ENCODE peak calls at places on chromosomes 2 and 18, in seven cellular contexts. S is A549, P is K562, Z is transverse colon, H is suprapubic skin, I is stomach, C is ovary. D is an unnamed sample.

GRCh38 chr2:97788986-97789644 is 75.7 kb downstream of the ZAP70 start:
- DNase-seq in S (no peak), P (no peak), Z (no peak), H (no peak), I (no peak), C (no peak), D (no peak)

GRCh38 chr2:111617804-111618576 is 266.0 kb downstream of the ANAPC1 start:
- DNase-seq in S (no peak), P (no peak), Z (no peak), H (no peak), I (no peak), C (no peak), D (no peak)

GRCh38 chr18:62420513-62421209 is 95.6 kb downstream of the TNFRSF11A start:
- DNase-seq in S (peak), P (peak), Z (peak), H (no peak), I (peak), C (no peak), D (no peak)

GRCh38 chr2:238220274-238220891 is 16.9 kb upstream of the ILKAP start:
- DNase-seq in S (no peak), P (no peak), Z (no peak), H (no peak), I (no peak), C (no peak), D (no peak)

GRCh38 chr2:54499666-54500065 is 43.5 kb downstream of the SPTBN1 start:
- DNase-seq in S (no peak), P (no peak), Z (no peak), H (no peak), I (no peak), C (no peak), D (no peak)

GRCh38 chr2:86341470-86341869 is 4.0 kb upstream of the REEP1 start:
- DNase-seq in S (no peak), P (no peak), Z (no peak), H (no peak), I (no peak), C (no peak), D (no peak)

GRCh38 chr2:47336259-47337238 is 66.4 kb upstream of the MSH2 start:
- DNase-seq in S (no peak), P (peak), Z (peak), H (no peak), I (no peak), C (no peak), D (no peak)

GRCh38 chr2:104702451-104702850 is 151.5 kb upstream of the POU3F3 start:
- DNase-seq in S (no peak), P (no peak), Z (no peak), H (no peak), I (no peak), C (no peak), D (no peak)

GRCh38 chr2:101267671-101268656 is 15.3 kb downstream of the CNOT11 start:
- DNase-seq in S (no peak), P (no peak), Z (no peak), H (no peak), I (no peak), C (no peak), D (no peak)

GRCh38 chr18:70623106-70623505 is 334.3 kb downstream of the SOCS6 start:
- DNase-seq in S (no peak), P (no peak), Z (no peak), H (no peak), I (no peak), C (no peak), D (no peak)

GRCh38 chr2:232526296-232527055 is 516 bp downstream of the CHRND start:
- DNase-seq in S (no peak), P (no peak), Z (no peak), H (no peak), I (no peak), C (no peak), D (no peak)

GRCh38 chr2:3738454-3738853 is 35.1 kb downstream of the DCDC2C start:
- DNase-seq in S (peak), P (no peak), Z (no peak), H (no peak), I (no peak), C (no peak), D (no peak)

GRCh38 chr2:99837103-99837591 is 305.2 kb downstream of the AFF3 start:
- DNase-seq in S (no peak), P (no peak), Z (no peak), H (no peak), I (no peak), C (no peak), D (no peak)

GRCh38 chr2:173571887-173572680 is 217.4 kb downstream of the CDCA7 start:
- DNase-seq in S (no peak), P (no peak), Z (no peak), H (no peak), I (no peak), C (no peak), D (no peak)

GRCh38 chr2:198096965-198097364 is 292.6 kb downstream of the PLCL1 start:
- DNase-seq in S (no peak), P (no peak), Z (no peak), H (no peak), I (no peak), C (no peak), D (no peak)

GRCh38 chr2:236051803-236052202 is 116.4 kb downstream of the GBX2 start:
- DNase-seq in S (no peak), P (no peak), Z (no peak), H (no peak), I (no peak), C (no peak), D (no peak)

GRCh38 chr2:21866316-21866715 is 742.5 kb downstream of the TDRD15 start:
- DNase-seq in S (no peak), P (no peak), Z (no peak), H (no peak), I (no peak), C (no peak), D (no peak)

GRCh38 chr2:65107530-65107929 is 22.4 kb downstream of the RAB1A start:
- DNase-seq in S (no peak), P (no peak), Z (no peak), H (no peak), I (no peak), C (no peak), D (no peak)

GRCh38 chr2:143600136-143600535 is 470.9 kb downstream of the ARHGAP15 start:
- DNase-seq in S (no peak), P (no peak), Z (no peak), H (no peak), I (no peak), C (no peak), D (no peak)

GRCh38 chr2:205740381-205740780 is 58.1 kb downstream of the NRP2 start:
- DNase-seq in S (no peak), P (no peak), Z (no peak), H (no peak), I (no peak), C (no peak), D (no peak)

GRCh38 chr18:52582516-52582915 is 242.5 kb downstream of the DCC start:
- DNase-seq in S (no peak), P (no peak), Z (no peak), H (no peak), I (no peak), C (no peak), D (no peak)

GRCh38 chr2:8692783-8693768 is 11.2 kb downstream of the ID2 start:
- DNase-seq in S (peak), P (peak), Z (peak), H (no peak), I (peak), C (peak), D (no peak)

DNA sequence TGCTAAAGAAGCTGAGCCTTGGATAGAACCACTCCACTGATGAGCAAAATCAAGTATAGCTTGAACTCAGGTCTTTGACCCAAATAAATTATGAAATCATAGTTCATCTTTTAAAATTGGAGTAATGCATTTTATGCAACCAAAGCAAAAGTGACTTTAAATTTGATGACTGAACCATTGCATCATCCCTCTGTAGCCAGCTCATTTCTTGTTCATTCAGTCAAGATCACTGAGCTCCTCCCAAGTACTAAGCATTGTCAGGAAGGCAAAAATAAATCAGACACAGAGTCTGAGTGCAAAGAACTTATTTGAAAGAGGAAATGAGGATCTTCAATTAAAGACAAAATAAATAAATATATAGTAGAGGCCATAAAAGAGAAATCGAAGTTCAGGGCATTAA is 411.7 kb downstream of the MTX2 start:
- DNase-seq in S (no peak), P (no peak), Z (no peak), H (no peak), I (no peak), C (no peak), D (no peak)
- TF ChIP-seq EP300 in S (no peak), P (no peak), Z (no peak), H (no peak), I (no peak), C (no peak), D (no peak)

DNA sequence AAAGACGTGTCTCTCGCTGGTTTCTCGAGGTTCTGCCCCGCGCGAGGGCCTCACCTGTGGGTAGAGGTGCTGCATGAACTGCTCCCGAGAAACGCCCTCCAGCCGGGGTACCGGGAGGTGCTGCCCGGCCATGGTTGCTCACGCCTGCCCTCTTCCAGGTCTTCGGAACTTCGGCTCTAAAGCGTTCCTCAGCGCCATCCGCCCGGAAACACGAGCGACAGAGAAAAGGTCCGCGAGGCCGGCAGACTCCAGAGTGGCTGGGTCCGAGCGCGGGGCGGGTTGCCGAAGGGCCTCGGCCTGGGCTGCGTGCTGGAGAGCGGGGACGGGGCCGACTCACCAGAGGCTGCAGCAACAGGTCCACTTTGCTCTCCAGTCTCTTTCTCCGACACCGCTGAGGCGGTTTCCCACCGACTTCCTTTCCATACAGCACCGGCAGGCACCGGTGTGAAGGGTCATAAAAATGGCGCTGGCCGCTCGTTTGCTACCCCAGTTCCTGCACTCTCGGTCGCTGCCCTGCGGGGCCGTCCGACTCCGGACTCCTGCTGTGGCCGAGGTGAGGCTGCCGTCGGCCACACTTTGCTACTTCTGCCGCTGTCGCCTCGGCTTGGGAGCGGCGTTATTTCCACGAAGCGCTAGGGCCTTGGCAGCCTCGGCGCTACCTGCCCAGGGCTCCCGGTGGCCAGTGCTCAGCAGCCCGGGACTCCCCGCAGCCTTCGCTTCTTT is at the start of the genes MAIP1 and TYW5:
- DNase-seq in S (peak), P (peak), Z (peak), H (peak), I (peak), C (peak), D (peak)
- TF ChIP-seq CTCF in S (no peak), P (no peak), Z (peak), H (peak), I (no peak), C (peak), D (no peak)

GRCh38 chr2:25265802-25266201 is 75.9 kb downstream of the DNMT3A start:
- DNase-seq in S (no peak), P (peak), Z (no peak), H (no peak), I (no peak), C (no peak), D (no peak)
- H3K27ac ChIP-seq in S (no peak), P (no peak), Z (no peak), H (no peak), I (no peak), C (no peak), D (no peak)

DNA sequence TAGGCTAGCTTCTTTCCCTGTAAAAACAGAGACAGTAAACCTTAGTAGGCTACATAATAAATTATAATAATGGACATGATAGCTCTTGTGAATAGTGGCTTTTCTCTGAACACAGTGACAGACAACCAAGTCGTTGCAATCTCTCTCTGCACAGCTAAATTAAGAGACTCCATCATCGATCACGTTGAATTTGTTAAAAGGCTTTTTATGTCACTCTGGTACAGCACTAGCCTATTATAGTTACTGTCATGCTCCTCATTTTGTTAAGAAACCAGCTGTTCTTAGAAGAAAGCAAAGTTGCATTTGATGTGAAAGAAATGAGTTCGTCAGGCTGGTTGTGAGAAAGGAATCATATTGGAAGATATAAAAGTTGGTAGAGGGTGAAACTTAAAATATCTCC is 50.3 kb upstream of the ARHGAP28 start:
- DNase-seq in S (no peak), P (no peak), Z (no peak), H (no peak), I (no peak), C (no peak), D (no peak)
- TF ChIP-seq EP300 in S (no peak), P (no peak), Z (no peak), H (no peak), I (no peak), C (no peak), D (no peak)

GRCh38 chr2:39780825-39781600 is 2.0 kb upstream of the THUMPD2 start:
- DNase-seq in S (no peak), P (peak), Z (no peak), H (no peak), I (no peak), C (no peak), D (no peak)
- TF ChIP-seq CTCF in S (no peak), P (no peak), Z (no peak), H (no peak), I (no peak), C (no peak), D (no peak)

DNA sequence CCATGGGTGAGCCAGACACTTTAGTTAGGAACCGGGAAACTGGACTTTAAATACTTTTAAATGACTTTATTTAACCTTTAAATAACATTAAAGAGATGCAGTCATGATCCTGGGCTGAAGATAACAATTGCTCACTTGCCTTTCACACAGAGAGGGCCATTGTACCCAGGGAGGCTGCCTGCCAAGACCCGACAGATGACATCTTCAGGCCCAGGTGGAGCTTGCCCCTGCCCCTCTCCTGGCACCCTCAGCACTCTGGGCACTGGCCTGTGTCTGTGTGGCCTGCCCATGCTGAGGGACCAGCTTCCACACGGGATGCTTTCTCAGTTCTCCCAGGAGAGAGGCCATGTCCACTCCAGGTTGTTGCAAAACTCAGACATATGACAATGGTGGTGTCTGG is 216.4 kb upstream of the MYT1L start:
- DNase-seq in S (no peak), P (no peak), Z (no peak), H (no peak), I (no peak), C (no peak), D (no peak)
- H3K27ac ChIP-seq in S (no peak), P (no peak), Z (no peak), H (no peak), I (no peak), C (no peak), D (no peak)

D was measured in sigmoid colon.